ENCODE peak calls at places on chromosomes 7 and 10, in six cellular contexts. H, M, W, D, G and P are unnamed samples.

GRCh38 chr10:86600296-86600695 is 54.1 kb upstream of the OPN4 start:
- DNase-seq in H (no peak), M (no peak), W (no peak), D (no peak), G (no peak), P (no peak)

GRCh38 chr10:73810735-73811465 is 498 bp downstream of the NDST2 start:
- DNase-seq in H (no peak), M (no peak), W (no peak), D (no peak), G (peak), P (peak)

GRCh38 chr7:51045319-51046102 is 262.8 kb upstream of the GRB10 start:
- DNase-seq in H (peak), M (peak), W (no peak), D (no peak), G (no peak), P (peak)

GRCh38 chr10:91190388-91190870 is 30.0 kb upstream of the PCGF5 start:
- DNase-seq in H (no peak), M (no peak), W (no peak), D (no peak), G (no peak), P (no peak)

GRCh38 chr7:5636446-5636835 is 145.0 kb downstream of the RNF216 start:
- DNase-seq in H (no peak), M (peak), W (no peak), D (no peak), G (no peak), P (no peak)

GRCh38 chr7:122306320-122307227 is 2.0 kb upstream of the FEZF1 start:
- DNase-seq in H (no peak), M (no peak), W (no peak), D (no peak), G (no peak), P (no peak)

GRCh38 chr7:52168085-52168484 is 851.5 kb upstream of the COBL start:
- DNase-seq in H (no peak), M (peak), W (peak), D (peak), G (no peak), P (no peak)

GRCh38 chr7:9945131-9945530 is 1028.5 kb upstream of the PHF14 start:
- DNase-seq in H (no peak), M (no peak), W (no peak), D (no peak), G (no peak), P (no peak)

GRCh38 chr7:10221084-10221483 is 752.6 kb upstream of the PHF14 start:
- DNase-seq in H (no peak), M (no peak), W (no peak), D (no peak), G (no peak), P (no peak)

GRCh38 chr7:8325067-8325466 is 63.1 kb upstream of the ICA1 start:
- DNase-seq in H (no peak), M (no peak), W (no peak), D (no peak), G (no peak), P (no peak)

GRCh38 chr10:34816067-34817002 is 1.2 kb upstream of the PARD3 start:
- DNase-seq in H (no peak), M (no peak), W (peak), D (no peak), G (no peak), P (peak)

GRCh38 chr10:125169915-125170314 is 9.6 kb upstream of the CTBP2 start:
- DNase-seq in H (no peak), M (no peak), W (no peak), D (no peak), G (no peak), P (no peak)

GRCh38 chr7:77653572-77653971 is 42.7 kb upstream of the RSBN1L start:
- DNase-seq in H (no peak), M (no peak), W (no peak), D (no peak), G (no peak), P (peak)

GRCh38 chr7:84848219-84848973 is 338.5 kb downstream of the SEMA3D start:
- DNase-seq in H (no peak), M (no peak), W (no peak), D (no peak), G (no peak), P (no peak)

GRCh38 chr10:83212632-83213349 is 926.5 kb upstream of the GHITM start:
- DNase-seq in H (no peak), M (no peak), W (no peak), D (no peak), G (no peak), P (no peak)

GRCh38 chr10:1368772-1369171 is 312.6 kb downstream of the WDR37 start:
- DNase-seq in H (peak), M (peak), W (peak), D (peak), G (peak), P (peak)

GRCh38 chr10:102782698-102783540 is 39.2 kb downstream of the WBP1L start:
- DNase-seq in H (no peak), M (no peak), W (no peak), D (no peak), G (no peak), P (no peak)

GRCh38 chr10:69731698-69732097 is 70.0 kb upstream of the COL13A1 start:
- DNase-seq in H (no peak), M (no peak), W (no peak), D (no peak), G (no peak), P (no peak)

DNA sequence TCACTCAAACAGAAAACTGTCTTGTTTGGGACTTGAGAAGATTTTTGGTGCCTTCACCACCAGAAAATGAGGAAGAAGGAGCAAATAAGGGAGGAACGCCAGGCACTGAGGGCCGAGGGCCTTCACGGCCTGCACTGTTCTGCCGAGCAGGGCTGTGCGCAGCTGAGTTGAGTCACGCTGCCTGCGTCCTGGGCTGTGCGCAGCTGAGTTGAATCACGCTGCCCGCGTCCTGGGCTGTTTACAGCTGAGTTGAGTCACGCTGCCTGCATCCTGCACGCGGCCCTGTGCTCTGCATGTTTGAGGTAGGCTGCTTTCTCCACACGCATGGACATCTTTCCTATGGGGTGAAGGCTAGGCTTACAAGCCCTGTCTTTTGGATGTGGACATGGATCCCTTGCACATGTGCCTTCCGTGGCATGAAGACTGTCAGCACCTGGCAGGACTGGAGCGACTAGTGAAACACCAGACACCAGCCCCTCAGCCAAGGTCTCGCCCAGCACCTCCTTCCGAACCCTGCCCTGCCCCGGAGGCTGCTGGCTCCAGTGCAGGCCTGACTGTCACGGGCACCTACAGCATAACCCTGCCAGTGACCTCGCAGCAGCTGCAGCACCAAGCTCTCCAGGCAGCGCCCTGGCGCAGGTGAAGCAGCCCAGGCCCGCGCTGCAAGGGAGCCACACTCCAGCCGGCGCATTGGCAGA is 96.7 kb downstream of the HTR5A start:
- DNase-seq in H (peak), M (no peak), W (no peak), D (no peak), G (peak), P (peak)
- TF ChIP-seq JUND in H (peak), M (no peak), W (peak), D (no peak), G (peak), P (no peak)

DNA sequence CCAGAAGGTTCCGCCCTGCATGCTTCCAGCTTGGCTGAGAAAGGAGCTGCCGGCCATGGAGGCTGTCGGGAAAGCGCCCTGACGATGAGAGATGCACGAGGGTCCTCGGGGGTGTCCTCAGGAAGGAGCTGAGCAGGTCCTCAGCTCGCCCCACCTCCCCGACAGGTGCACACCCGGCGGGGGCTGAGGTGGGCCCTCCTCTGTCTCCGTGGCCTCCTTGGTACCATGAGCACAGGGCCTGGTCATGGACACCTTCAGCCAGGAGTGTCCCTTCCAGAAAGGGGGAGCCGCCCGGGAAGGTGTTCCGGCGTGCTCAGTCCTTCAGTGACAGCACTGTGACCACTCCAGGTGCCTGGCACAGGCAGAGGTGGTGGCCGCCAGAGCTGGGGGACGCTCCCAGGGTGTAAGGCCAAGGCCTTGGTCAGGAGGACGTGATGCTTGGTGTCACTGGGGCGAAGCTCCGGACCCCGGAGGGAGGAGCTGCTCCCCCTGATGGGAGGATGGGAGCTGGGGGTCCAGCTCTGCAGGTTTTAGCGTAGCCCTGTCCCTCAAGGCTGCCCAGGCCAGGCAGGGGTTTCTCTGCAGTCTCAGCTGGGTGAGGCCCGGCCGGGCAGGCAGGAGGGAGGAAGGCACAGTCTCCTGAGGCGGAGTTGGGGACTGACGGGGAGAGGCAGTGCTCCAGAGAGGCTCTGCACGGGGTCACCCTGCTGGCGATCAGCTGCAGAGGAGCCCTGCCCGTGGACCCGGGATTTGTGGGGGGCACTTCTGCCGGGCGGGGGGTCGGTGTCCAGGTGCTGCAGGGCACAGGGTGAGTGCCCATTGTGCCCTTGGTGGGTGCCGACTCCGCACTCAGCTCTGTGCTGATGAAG is 56.6 kb upstream of the DNAJB6 start:
- DNase-seq in H (no peak), M (no peak), W (peak), D (no peak), G (no peak), P (no peak)
- TF ChIP-seq JUND in H (no peak), M (no peak), W (no peak), D (no peak), G (no peak), P (no peak)

GRCh38 chr7:30254248-30254647 is 30.1 kb upstream of the ZNRF2 start:
- DNase-seq in H (no peak), M (no peak), W (no peak), D (no peak), G (no peak), P (no peak)
- TF ChIP-seq JUND in H (no peak), M (no peak), W (no peak), D (no peak), G (no peak), P (no peak)

DNA sequence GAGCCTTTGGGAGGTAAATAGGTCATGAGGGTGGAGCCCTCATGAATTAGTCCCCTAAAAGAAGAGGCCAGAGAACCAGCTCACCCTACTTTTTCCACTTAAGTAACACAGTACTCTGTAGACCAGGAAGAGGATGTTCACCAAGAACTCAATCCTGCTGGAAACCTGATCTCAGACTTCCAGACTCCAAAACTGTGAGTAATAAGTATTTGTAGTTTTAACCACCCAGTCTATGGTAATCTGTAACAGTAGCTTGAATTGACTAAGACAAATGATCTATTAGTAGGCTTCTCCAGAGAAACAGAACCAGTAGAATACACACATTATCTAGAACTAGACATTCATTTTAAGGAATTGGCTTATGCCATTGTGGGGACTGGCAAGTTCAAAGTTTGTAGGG is 51.5 kb downstream of the ANKMY2 start:
- DNase-seq in H (no peak), M (no peak), W (no peak), D (no peak), G (no peak), P (no peak)
- TF ChIP-seq JUND in H (no peak), M (no peak), W (no peak), D (no peak), G (no peak), P (no peak)

DNA sequence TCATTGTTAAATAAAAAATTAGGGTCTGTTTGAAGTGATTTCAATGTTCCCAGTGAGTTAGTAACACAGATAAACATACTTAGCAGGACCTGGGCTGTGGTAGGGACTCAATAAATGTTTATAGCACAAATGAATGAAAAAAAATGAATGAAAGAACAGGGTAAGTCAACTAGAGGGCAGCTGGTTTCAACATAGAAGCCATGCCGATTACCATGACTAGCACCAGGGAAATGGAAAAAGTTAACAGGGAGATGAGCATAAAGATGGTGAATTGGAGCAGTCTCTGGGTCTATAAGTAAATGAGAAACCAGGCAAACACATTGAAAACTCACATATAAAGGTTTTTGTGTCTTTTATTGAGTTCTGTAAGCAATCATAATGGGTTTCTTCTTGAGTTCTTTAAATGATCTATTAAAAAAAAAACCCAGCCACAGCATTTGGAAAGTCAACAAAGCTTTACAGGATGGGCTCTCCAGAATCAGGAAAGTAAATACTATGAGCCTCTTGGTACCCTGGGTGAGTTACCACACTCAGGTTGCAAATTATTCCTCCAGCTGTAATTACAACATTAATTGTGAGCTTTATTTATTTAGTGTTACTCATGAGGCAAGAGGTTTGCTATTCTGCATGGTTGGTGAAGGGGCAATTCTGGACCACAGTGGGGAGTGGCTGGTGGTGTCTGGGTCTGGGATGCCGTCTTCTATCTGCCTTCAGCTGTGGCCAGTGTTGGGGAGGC is 46.1 kb upstream of the MTPN start:
- DNase-seq in H (no peak), M (no peak), W (no peak), D (no peak), G (no peak), P (no peak)
- TF ChIP-seq JUND in H (no peak), M (no peak), W (no peak), D (no peak), G (no peak), P (no peak)

DNA sequence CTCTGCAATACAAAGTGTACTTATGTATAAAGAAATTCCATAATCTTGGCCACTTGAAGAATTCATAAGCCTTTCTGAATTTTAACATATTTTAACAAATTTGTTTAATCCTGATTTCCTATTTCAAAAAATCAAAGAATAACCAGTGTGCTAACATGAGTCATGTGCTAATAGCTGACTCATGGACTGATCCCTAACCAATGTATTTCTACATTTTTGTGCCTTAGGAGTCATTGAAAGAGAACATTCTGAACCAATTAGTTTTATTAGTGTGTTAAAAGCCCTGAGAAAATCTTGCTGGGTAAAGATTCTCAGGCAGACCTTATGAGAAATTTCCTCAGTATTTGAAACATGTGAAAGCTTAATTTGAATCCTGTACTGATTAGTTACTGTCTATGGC is 73.1 kb upstream of the CCAR1 start:
- DNase-seq in H (no peak), M (peak), W (no peak), D (no peak), G (no peak), P (no peak)
- TF ChIP-seq JUND in H (peak), M (no peak), W (peak), D (no peak), G (no peak), P (no peak)

GRCh38 chr7:155312653-155313052 is 15.0 kb downstream of the INSIG1 start:
- DNase-seq in H (no peak), M (no peak), W (no peak), D (no peak), G (no peak), P (no peak)
- TF ChIP-seq JUND in H (no peak), M (no peak), W (no peak), D (no peak), G (no peak), P (no peak)

GRCh38 chr10:66350622-66351399 is 575.0 kb upstream of the LRRTM3 start:
- DNase-seq in H (no peak), M (no peak), W (no peak), D (no peak), G (no peak), P (no peak)

GRCh38 chr10:66353422-66353821 is 572.4 kb upstream of the LRRTM3 start:
- DNase-seq in H (no peak), M (no peak), W (no peak), D (no peak), G (no peak), P (no peak)

GRCh38 chr10:66349076-66349475 is 576.8 kb upstream of the LRRTM3 start:
- DNase-seq in H (no peak), M (no peak), W (no peak), D (no peak), G (no peak), P (no peak)

GRCh38 chr10:66349726-66350125 is 576.1 kb upstream of the LRRTM3 start:
- DNase-seq in H (no peak), M (no peak), W (no peak), D (no peak), G (no peak), P (no peak)
- TF ChIP-seq JUND in H (no peak), M (no peak), W (no peak), D (no peak), G (no peak), P (no peak)

GRCh38 chr7:73881352-73882059 is 20.5 kb downstream of the TMEM270 start:
- DNase-seq in H (no peak), M (no peak), W (peak), D (no peak), G (no peak), P (peak)

GRCh38 chr7:73876973-73877372 is 16.0 kb downstream of the TMEM270 start:
- DNase-seq in H (no peak), M (no peak), W (peak), D (no peak), G (no peak), P (no peak)

GRCh38 chr7:73882060-73882428 is 21.1 kb downstream of the TMEM270 start:
- DNase-seq in H (no peak), M (no peak), W (no peak), D (no peak), G (no peak), P (no peak)

GRCh38 chr7:73880755-73881328 is 19.9 kb downstream of the TMEM270 start:
- DNase-seq in H (no peak), M (no peak), W (peak), D (no peak), G (no peak), P (no peak)

GRCh38 chr7:73879977-73880681 is 19.2 kb downstream of the TMEM270 start:
- DNase-seq in H (no peak), M (peak), W (peak), D (no peak), G (no peak), P (no peak)
- TF ChIP-seq JUND in H (no peak), M (no peak), W (no peak), D (no peak), G (no peak), P (no peak)